ENCODE peak calls at places on chromosomes 4 and X, in seven cellular contexts. F, O, T, P, E, V and D are unnamed samples.

GRCh38 chr4:1381181-1381621 is 25.0 kb downstream of the NKX1-1 start:
- DNase-seq in F (no peak), O (no peak), T (no peak), P (no peak), E (no peak), V (no peak), D (no peak)

GRCh38 chr4:175996231-175996630 is 69.4 kb upstream of the WDR17 start:
- DNase-seq in F (no peak), O (no peak), T (no peak), P (no peak), E (no peak), V (no peak), D (no peak)

GRCh38 chr4:73415807-73416238 is 11.7 kb downstream of the ALB start:
- DNase-seq in F (no peak), O (no peak), T (no peak), P (no peak), E (no peak), V (no peak), D (no peak)

GRCh38 chrX:48891402-48892288 is 5.9 kb downstream of the TIMM17B start:
- DNase-seq in F (peak; percentile 66), O (peak; percentile 49), T (peak; percentile 85), P (peak; percentile 86), E (peak; percentile 65), V (peak; percentile 75), D (peak; percentile 76)

GRCh38 chr4:8151165-8151650 is 7.4 kb downstream of the ABLIM2 start:
- DNase-seq in F (no peak), O (no peak), T (no peak), P (no peak), E (no peak), V (no peak), D (no peak)

GRCh38 chr4:81069706-81070331 is 39.3 kb downstream of the BMP3 start:
- DNase-seq in F (peak; percentile 17), O (peak; percentile 50), T (peak; percentile 74), P (peak; percentile 56), E (peak; percentile 25), V (peak; percentile 61), D (peak; percentile 3)

GRCh38 chr4:56506110-56506705 is 617 bp downstream of the ARL9 start:
- DNase-seq in F (no peak), O (no peak), T (no peak), P (no peak), E (no peak), V (no peak), D (no peak)

GRCh38 chr4:74098628-74098995 is 383 bp downstream of the CXCL2 start:
- DNase-seq in F (no peak), O (no peak), T (no peak), P (peak; percentile 35), E (no peak), V (no peak), D (no peak)

GRCh38 chrX:39755152-39756032 is 342.4 kb downstream of the BCOR start:
- DNase-seq in F (no peak), O (peak; percentile 81), T (peak; percentile 78), P (peak; percentile 66), E (no peak), V (no peak), D (no peak)

GRCh38 chr4:37827030-37827705 is 682 bp downstream of the PGM2 start:
- DNase-seq in F (no peak), O (no peak), T (no peak), P (no peak), E (no peak), V (no peak), D (no peak)